ENCODE peak calls at places on chromosomes 6 and 20, in seven cellular contexts. D, I, P, J, U, B and M are unnamed samples.

GRCh38 chr6:1535295-1535694 is 74.4 kb upstream of the FOXC1 start:
- DNase-seq in D (no peak), I (peak; percentile 56), P (no peak), J (no peak), U (no peak), B (peak; percentile 19), M (no peak)

GRCh38 chr6:104472245-104472644 is 387.5 kb downstream of the HACE1 start:
- DNase-seq in D (no peak), I (no peak), P (no peak), J (no peak), U (no peak), B (no peak), M (peak; percentile 34)

GRCh38 chr6:56026461-56027180 is 151.2 kb upstream of the BMP5 start:
- DNase-seq in D (no peak), I (no peak), P (no peak), J (no peak), U (no peak), B (no peak), M (no peak)

GRCh38 chr6:27495386-27496135 is 22.7 kb upstream of the ZNF184 start:
- DNase-seq in D (no peak), I (peak; percentile 93), P (no peak), J (no peak), U (no peak), B (peak; percentile 80), M (no peak)

GRCh38 chr6:53593001-53593488 is 48.1 kb upstream of the GCLC start:
- DNase-seq in D (no peak), I (peak; percentile 69), P (no peak), J (no peak), U (no peak), B (peak; percentile 26), M (no peak)

GRCh38 chr20:297098-297924 is at the start of gene ZCCHC3:
- DNase-seq in D (peak; percentile 89), I (peak; percentile 90), P (no peak), J (no peak), U (peak; percentile 79), B (peak; percentile 98), M (peak; percentile 72)

GRCh38 chr6:72825265-72825918 is 203.5 kb downstream of the KCNQ5 start:
- DNase-seq in D (no peak), I (peak; percentile 88), P (no peak), J (no peak), U (no peak), B (peak; percentile 66), M (no peak)

GRCh38 chr6:89067796-89068195 is 12.8 kb upstream of the PNRC1 start:
- DNase-seq in D (no peak), I (peak; percentile 33), P (no peak), J (no peak), U (no peak), B (no peak), M (no peak)

GRCh38 chr6:26520840-26521484 is 17.2 kb upstream of the HMGN4 start:
- DNase-seq in D (peak; percentile 90), I (peak; percentile 86), P (peak; percentile 76), J (peak; percentile 68), U (peak; percentile 83), B (peak; percentile 93), M (peak; percentile 83)

GRCh38 chr6:3355358-3356055 is 96.8 kb downstream of the PSMG4 start:
- DNase-seq in D (peak; percentile 46), I (no peak), P (no peak), J (no peak), U (no peak), B (no peak), M (no peak)

GRCh38 chr6:160238786-160239751 is 19.6 kb downstream of the SLC22A2 start:
- DNase-seq in D (peak; percentile 20), I (peak; percentile 93), P (no peak), J (no peak), U (no peak), B (peak; percentile 26), M (no peak)

GRCh38 chr6:169895926-169896761 is 144.7 kb downstream of the ERMARD start:
- DNase-seq in D (no peak), I (no peak), P (no peak), J (no peak), U (no peak), B (no peak), M (no peak)

GRCh38 chr20:10637062-10637559 is 36.7 kb downstream of the JAG1 start:
- DNase-seq in D (no peak), I (no peak), P (no peak), J (no peak), U (no peak), B (peak; percentile 87), M (no peak)

GRCh38 chr6:26553264-26553738 is 15.1 kb downstream of the HMGN4 start:
- DNase-seq in D (peak; percentile 63), I (peak; percentile 79), P (peak; percentile 50), J (no peak), U (peak; percentile 28), B (peak; percentile 84), M (peak; percentile 84)

GRCh38 chr6:126076992-126077664 is 90.8 kb downstream of the TRMT11 start:
- DNase-seq in D (no peak), I (no peak), P (no peak), J (no peak), U (no peak), B (no peak), M (no peak)

GRCh38 chr6:63272397-63272796 is 47.4 kb downstream of the LGSN start:
- DNase-seq in D (no peak), I (peak; percentile 47), P (no peak), J (no peak), U (no peak), B (peak; percentile 32), M (no peak)

GRCh38 chr6:163176097-163176496 is 238.4 kb upstream of the QKI start:
- DNase-seq in D (no peak), I (no peak), P (no peak), J (no peak), U (no peak), B (no peak), M (no peak)

GRCh38 chr6:82094166-82094806 is 153.3 kb downstream of the IBTK start:
- DNase-seq in D (no peak), I (no peak), P (no peak), J (no peak), U (no peak), B (no peak), M (no peak)

GRCh38 chr20:62190639-62191411 is 8.0 kb downstream of the MTG2 start:
- DNase-seq in D (peak; percentile 15), I (no peak), P (no peak), J (no peak), U (no peak), B (no peak), M (no peak)

GRCh38 chr6:37783831-37784584 is 35.5 kb upstream of the ZFAND3 start:
- DNase-seq in D (peak; percentile 34), I (peak; percentile 35), P (no peak), J (no peak), U (peak; percentile 55), B (peak; percentile 53), M (peak; percentile 49)

GRCh38 chr6:37174196-37174514 is 4.2 kb downstream of the PIM1 start:
- DNase-seq in D (no peak), I (no peak), P (no peak), J (no peak), U (no peak), B (no peak), M (no peak)

GRCh38 chr20:55174172-55174571 is 698.8 kb downstream of the DOK5 start:
- DNase-seq in D (no peak), I (no peak), P (no peak), J (no peak), U (no peak), B (no peak), M (no peak)

GRCh38 chr20:17617212-17617867 is 47.5 kb downstream of the DSTN start:
- DNase-seq in D (peak; percentile 30), I (peak; percentile 29), P (no peak), J (no peak), U (no peak), B (peak; percentile 50), M (peak; percentile 57)

GRCh38 chr6:11586574-11586973 is 49.0 kb downstream of the TMEM170B start:
- DNase-seq in D (no peak), I (peak; percentile 94), P (no peak), J (no peak), U (no peak), B (peak; percentile 81), M (no peak)

GRCh38 chr6:31197559-31198305 is 27.2 kb upstream of the POU5F1 start:
- DNase-seq in D (peak; percentile 94), I (peak; percentile 91), P (peak; percentile 42), J (peak; percentile 38), U (peak; percentile 74), B (peak; percentile 77), M (peak; percentile 66)

GRCh38 chr6:170221052-170221752 is 69.7 kb downstream of the DLL1 start:
- DNase-seq in D (no peak), I (no peak), P (no peak), J (no peak), U (no peak), B (no peak), M (no peak)

GRCh38 chr6:11139051-11139960 is 27.8 kb upstream of the ERVFRD-1 start:
- DNase-seq in D (no peak), I (no peak), P (no peak), J (no peak), U (no peak), B (peak; percentile 20), M (no peak)

GRCh38 chr6:40930045-40930444 is 109.0 kb downstream of the UNC5CL start:
- DNase-seq in D (no peak), I (no peak), P (no peak), J (no peak), U (no peak), B (no peak), M (no peak)

GRCh38 chr20:17654649-17655285 is 27.3 kb downstream of the RRBP1 start:
- DNase-seq in D (no peak), I (peak; percentile 44), P (no peak), J (no peak), U (no peak), B (peak; percentile 72), M (no peak)

GRCh38 chr6:143596857-143597256 is 80.9 kb upstream of the PHACTR2 start:
- DNase-seq in D (peak; percentile 38), I (no peak), P (no peak), J (no peak), U (no peak), B (peak; percentile 97), M (no peak)